ENCODE peak calls at places on chromosomes 6 and 20, in seven cellular contexts. P, J, N, L, C, X and F are unnamed samples.

GRCh38 chr20:4171538-4172116 is 156.3 kb upstream of the RNF24 start:
- DNase-seq in L (no peak), C (no peak), J (no peak), P (no peak), N (no peak), X (no peak), F (no peak)

GRCh38 chr20:32847964-32848363 is 10.8 kb upstream of the EFCAB8 start:
- DNase-seq in P (no peak), N (no peak), L (no peak), C (no peak), J (no peak), X (no peak), F (no peak)

GRCh38 chr6:154249499-154250298 is 106.9 kb downstream of the IPCEF1 start:
- DNase-seq in X (no peak), N (peak; percentile 32), J (no peak), P (no peak), C (no peak), L (no peak), F (peak; percentile 52)

GRCh38 chr20:45105317-45105716 is 4.4 kb upstream of the KCNS1 start:
- DNase-seq in P (no peak), C (no peak), J (no peak), L (no peak), X (no peak), N (no peak), F (no peak)

GRCh38 chr6:51398064-51398740 is 579.5 kb downstream of the TFAP2B start:
- DNase-seq in N (no peak), P (no peak), C (no peak), L (no peak), X (no peak), J (no peak), F (no peak)

GRCh38 chr6:56953597-56954388 is 1.1 kb upstream of the BEND6 start:
- DNase-seq in C (no peak), X (peak; percentile 41), N (peak; percentile 31), J (no peak), P (no peak), L (peak; percentile 19), F (peak; percentile 20)

GRCh38 chr6:144661101-144661806 is 376.1 kb downstream of the UTRN start:
- DNase-seq in P (no peak), J (no peak), C (no peak), N (no peak), L (peak; percentile 12), X (no peak), F (no peak)

GRCh38 chr6:150751296-150751695 is 114.2 kb upstream of the MTHFD1L start:
- DNase-seq in P (no peak), J (no peak), L (no peak), N (no peak), X (no peak), C (no peak), F (no peak)

GRCh38 chr6:125868996-125869395 is 78.2 kb downstream of the NCOA7 start:
- DNase-seq in X (peak; percentile 52), P (peak; percentile 20), J (no peak), N (no peak), C (no peak), L (peak; percentile 14), F (no peak)

GRCh38 chr20:36644713-36645109 is 1.3 kb downstream of the SLA2 start:
- DNase-seq in L (no peak), P (no peak), C (no peak), J (no peak), N (no peak), X (no peak), F (peak; percentile 84)

GRCh38 chr20:35561268-35561667 is 19.4 kb downstream of the ERGIC3 start:
- DNase-seq in P (no peak), X (peak; percentile 31), C (peak; percentile 60), N (no peak), L (peak; percentile 34), J (no peak), F (peak; percentile 26)

GRCh38 chr6:38554700-38555413 is 84.9 kb downstream of the BTBD9 start:
- DNase-seq in N (no peak), J (no peak), P (no peak), L (peak; percentile 62), X (peak; percentile 33), C (no peak), F (no peak)

GRCh38 chr6:127459231-127459641 is at the start of gene KIAA0408:
- DNase-seq in J (peak; percentile 62), X (peak; percentile 87), L (peak; percentile 86), N (no peak), C (peak; percentile 51), P (peak; percentile 80), F (no peak)

GRCh38 chr6:127124196-127124595 is 5.7 kb downstream of the RSPO3 start:
- DNase-seq in X (no peak), C (no peak), L (no peak), P (no peak), J (no peak), N (no peak), F (no peak)

GRCh38 chr6:38460216-38460615 is 179.5 kb downstream of the BTBD9 start:
- DNase-seq in P (no peak), X (peak; percentile 78), N (no peak), C (no peak), L (peak; percentile 66), J (no peak), F (no peak)

GRCh38 chr20:44610313-44610965 is 28.1 kb downstream of the PKIG start:
- DNase-seq in J (no peak), N (no peak), L (no peak), P (no peak), C (no peak), X (no peak), F (no peak)

GRCh38 chr6:93183513-93183912 is 235.8 kb downstream of the EPHA7 start:
- DNase-seq in X (no peak), J (no peak), N (no peak), P (no peak), L (no peak), C (no peak), F (no peak)

DNA sequence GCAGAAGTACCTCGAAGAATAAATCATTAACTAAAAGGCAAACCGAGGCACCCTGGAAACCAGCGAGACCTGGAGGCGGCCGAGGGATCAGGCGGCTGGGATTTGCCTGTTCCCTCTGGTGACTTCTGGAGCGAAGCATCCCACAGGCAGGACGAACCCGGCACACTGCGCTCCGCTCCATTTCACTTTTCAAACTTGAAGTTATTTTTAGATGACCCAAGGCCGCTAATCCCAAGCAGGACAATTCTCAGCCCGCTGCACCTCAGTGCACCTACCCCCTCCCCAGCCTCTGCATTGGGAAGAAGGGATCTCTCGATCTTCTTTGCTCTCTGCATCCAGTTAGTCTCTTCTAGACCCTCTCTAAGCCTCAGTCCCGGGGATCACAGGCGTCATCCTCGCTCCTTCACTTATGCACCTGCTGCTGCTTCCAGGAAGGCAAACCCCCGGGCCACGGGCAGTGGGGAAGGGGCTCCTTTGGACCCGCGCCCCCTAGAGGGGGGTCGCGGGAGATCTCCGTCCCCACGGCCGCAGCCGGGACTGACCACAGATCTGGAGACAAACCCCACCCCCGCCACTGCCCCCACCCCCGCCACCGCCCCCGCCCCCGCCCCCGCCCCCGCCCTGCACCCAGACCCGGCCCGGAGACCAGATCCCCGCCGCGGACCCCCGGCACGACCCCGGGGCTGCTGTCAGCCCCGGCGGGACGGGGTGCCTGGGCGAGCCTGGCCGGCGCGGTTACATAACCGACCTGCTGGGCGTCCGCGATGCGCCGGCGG is 636 bp downstream of the RCAN2 start:
- DNase-seq in N (peak; percentile 47), J (peak; percentile 27), P (peak; percentile 23), C (peak; percentile 74), X (no peak), L (no peak), F (no peak)
- TF ChIP-seq CTCF in N (peak; percentile 42), J (no peak), P (no peak), C (peak; percentile 39), X (peak; percentile 34), L (peak; percentile 6), F (no peak)

GRCh38 chr6:116616757-116617093 is 446 bp downstream of the RSPH4A start:
- DNase-seq in P (no peak), C (peak; percentile 28), N (peak; percentile 15), X (no peak), L (no peak), J (no peak), F (peak; percentile 17)

GRCh38 chr6:116611020-116611419 is 5.3 kb upstream of the RSPH4A start:
- DNase-seq in N (no peak), C (no peak), X (no peak), J (no peak), L (no peak), P (no peak), F (no peak)

GRCh38 chr6:116615937-116616756 is at the start of gene RSPH4A:
- DNase-seq in C (peak; percentile 92), J (peak; percentile 90), X (peak; percentile 94), P (peak; percentile 94), L (peak; percentile 94), N (peak; percentile 83), F (peak; percentile 87)
- TF ChIP-seq CTCF in C (no peak), J (no peak), X (peak; percentile 13), P (no peak), L (peak; percentile 21), N (peak; percentile 18), F (no peak)

DNA sequence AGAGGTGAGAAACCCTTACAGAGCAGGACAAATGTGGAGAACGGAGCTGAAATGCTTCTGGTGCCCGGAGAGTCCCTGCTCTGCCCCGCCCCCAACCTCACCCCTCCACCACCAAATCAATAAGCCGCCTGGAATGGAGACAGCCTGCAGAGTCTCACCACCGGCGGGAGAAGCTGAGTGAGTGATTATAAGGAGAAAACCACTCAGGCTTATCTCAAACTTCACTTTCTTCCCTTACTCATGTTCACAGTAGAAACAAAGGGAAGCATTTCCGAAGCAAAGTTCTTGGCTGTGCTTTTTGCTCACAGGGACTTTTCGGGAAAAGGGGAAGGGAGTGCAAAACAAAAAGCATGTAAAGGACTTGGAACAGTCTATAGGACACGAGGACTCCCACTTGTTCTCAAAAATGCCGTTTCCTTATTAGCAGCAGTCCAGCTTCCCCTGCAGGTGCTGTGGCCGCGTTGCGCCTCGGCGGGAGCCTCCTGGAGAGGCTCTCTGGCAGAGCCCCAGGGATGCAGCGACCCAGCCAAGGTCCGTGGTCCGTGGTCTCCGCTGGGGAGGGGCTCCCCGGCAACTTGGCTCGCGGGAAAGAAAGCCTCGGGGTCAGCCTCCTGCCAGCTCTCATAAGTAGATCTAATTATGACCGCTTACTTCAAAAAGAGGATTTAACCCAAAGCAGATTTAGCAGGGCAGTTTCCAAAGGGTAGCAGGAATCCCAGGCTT is 64.8 kb upstream of the TMEM30A start:
- DNase-seq in N (no peak), C (peak; percentile 55), L (peak; percentile 21), J (no peak), P (peak; percentile 34), X (peak; percentile 6), F (no peak)
- TF ChIP-seq CTCF in N (no peak), C (no peak), L (peak; percentile 23), J (no peak), P (no peak), X (peak; percentile 12), F (no peak)

GRCh38 chr6:109524129-109524528 is 41.1 kb upstream of the ZBTB24 start:
- DNase-seq in C (no peak), J (no peak), P (no peak), N (no peak), X (no peak), L (no peak), F (no peak)

GRCh38 chr6:109531446-109531845 is 48.4 kb upstream of the ZBTB24 start:
- DNase-seq in C (no peak), J (no peak), P (no peak), X (no peak), L (no peak), N (no peak), F (no peak)

GRCh38 chr6:109523478-109523877 is 40.5 kb upstream of the ZBTB24 start:
- DNase-seq in X (peak; percentile 10), P (no peak), N (no peak), L (peak; percentile 84), C (no peak), J (no peak), F (no peak)

GRCh38 chr6:109526905-109527628 is 44.0 kb upstream of the ZBTB24 start:
- DNase-seq in C (peak; percentile 58), X (peak; percentile 68), L (peak; percentile 77), N (peak; percentile 26), P (peak; percentile 19), J (peak; percentile 33), F (peak; percentile 70)

GRCh38 chr6:109527989-109528388 is 45.0 kb upstream of the ZBTB24 start:
- DNase-seq in J (no peak), C (no peak), P (no peak), N (no peak), X (no peak), L (peak; percentile 36), F (no peak)
- TF ChIP-seq CTCF in J (no peak), C (no peak), P (no peak), N (no peak), X (peak; percentile 37), L (peak; percentile 41), F (no peak)